ENCODE peak calls at places on chromosomes 4 and X, in eight cellular contexts. One of them, this sample, is unnamed.

GRCh38 chr4:36523182-36523581 is 241.8 kb downstream of the DTHD1 start:
- DNase-seq in tibial nerve: no peak
- DNase-seq in esophagus squamous epithelium: no peak
- DNase-seq in GM12878: no peak
- DNase-seq in sigmoid colon: no peak
- DNase-seq in ovary: no peak
- DNase-seq in stomach: no peak
- DNase-seq in IMR-90: no peak
- DNase-seq in this sample: no peak

GRCh38 chrX:139890991-139891700 is 41.7 kb downstream of the ATP11C start:
- DNase-seq in GM12878: no peak
- DNase-seq in sigmoid colon: no peak
- DNase-seq in ovary: no peak
- DNase-seq in stomach: no peak
- DNase-seq in tibial nerve: no peak
- DNase-seq in IMR-90: peak
- DNase-seq in esophagus squamous epithelium: no peak
- DNase-seq in this sample: no peak

GRCh38 chr4:151569650-151570049 is 160.7 kb downstream of the FHIP1A start:
- DNase-seq in IMR-90: no peak
- DNase-seq in tibial nerve: no peak
- DNase-seq in GM12878: no peak
- DNase-seq in ovary: no peak
- DNase-seq in stomach: no peak
- DNase-seq in sigmoid colon: no peak
- DNase-seq in esophagus squamous epithelium: no peak
- DNase-seq in this sample: no peak

GRCh38 chr4:173138636-173139035 is 30.0 kb upstream of the GALNT7 start:
- DNase-seq in tibial nerve: no peak
- DNase-seq in stomach: no peak
- DNase-seq in GM12878: no peak
- DNase-seq in ovary: no peak
- DNase-seq in IMR-90: no peak
- DNase-seq in sigmoid colon: no peak
- DNase-seq in esophagus squamous epithelium: no peak
- DNase-seq in this sample: no peak

GRCh38 chrX:769796-770195 is 139.2 kb downstream of the SHOX start:
- DNase-seq in GM12878: no peak
- DNase-seq in ovary: no peak
- DNase-seq in esophagus squamous epithelium: no peak
- DNase-seq in sigmoid colon: no peak
- DNase-seq in tibial nerve: no peak
- DNase-seq in stomach: no peak
- DNase-seq in IMR-90: no peak
- DNase-seq in this sample: no peak

GRCh38 chr4:159446266-159446976 is 343.5 kb downstream of the RAPGEF2 start:
- DNase-seq in IMR-90: peak
- DNase-seq in sigmoid colon: no peak
- DNase-seq in tibial nerve: no peak
- DNase-seq in esophagus squamous epithelium: no peak
- DNase-seq in ovary: no peak
- DNase-seq in GM12878: peak
- DNase-seq in stomach: peak
- DNase-seq in this sample: peak

GRCh38 chr4:100504086-100504874 is 13.5 kb downstream of the EMCN start:
- DNase-seq in stomach: no peak
- DNase-seq in ovary: no peak
- DNase-seq in esophagus squamous epithelium: no peak
- DNase-seq in IMR-90: no peak
- DNase-seq in tibial nerve: no peak
- DNase-seq in sigmoid colon: no peak
- DNase-seq in GM12878: no peak
- DNase-seq in this sample: no peak

GRCh38 chr4:145554691-145555090 is 64.5 kb upstream of the MMAA start:
- DNase-seq in GM12878: no peak
- DNase-seq in stomach: no peak
- DNase-seq in esophagus squamous epithelium: no peak
- DNase-seq in tibial nerve: no peak
- DNase-seq in IMR-90: no peak
- DNase-seq in sigmoid colon: no peak
- DNase-seq in ovary: no peak
- DNase-seq in this sample: no peak

GRCh38 chr4:98779021-98779420 is 120.6 kb upstream of the TSPAN5 start:
- DNase-seq in tibial nerve: no peak
- DNase-seq in esophagus squamous epithelium: no peak
- DNase-seq in GM12878: no peak
- DNase-seq in ovary: no peak
- DNase-seq in IMR-90: peak
- DNase-seq in sigmoid colon: no peak
- DNase-seq in stomach: no peak
- DNase-seq in this sample: no peak

GRCh38 chr4:146439999-146440398 is 81.7 kb downstream of the SLC10A7 start:
- DNase-seq in esophagus squamous epithelium: no peak
- DNase-seq in IMR-90: no peak
- DNase-seq in sigmoid colon: no peak
- DNase-seq in ovary: no peak
- DNase-seq in tibial nerve: no peak
- DNase-seq in stomach: no peak
- DNase-seq in GM12878: no peak
- DNase-seq in this sample: no peak

GRCh38 chrX:5113128-5113527 is 1115.5 kb downstream of the NLGN4X start:
- DNase-seq in GM12878: no peak
- DNase-seq in sigmoid colon: no peak
- DNase-seq in esophagus squamous epithelium: no peak
- DNase-seq in IMR-90: no peak
- DNase-seq in ovary: no peak
- DNase-seq in stomach: no peak
- DNase-seq in tibial nerve: no peak
- DNase-seq in this sample: no peak
- TF ChIP-seq CTCF in GM12878: peak
- TF ChIP-seq CTCF in sigmoid colon: peak
- TF ChIP-seq CTCF in esophagus squamous epithelium: peak
- TF ChIP-seq CTCF in IMR-90: no peak
- TF ChIP-seq CTCF in ovary: no peak
- TF ChIP-seq CTCF in stomach: no peak
- TF ChIP-seq CTCF in tibial nerve: peak
- TF ChIP-seq CTCF in this sample: no peak

DNA sequence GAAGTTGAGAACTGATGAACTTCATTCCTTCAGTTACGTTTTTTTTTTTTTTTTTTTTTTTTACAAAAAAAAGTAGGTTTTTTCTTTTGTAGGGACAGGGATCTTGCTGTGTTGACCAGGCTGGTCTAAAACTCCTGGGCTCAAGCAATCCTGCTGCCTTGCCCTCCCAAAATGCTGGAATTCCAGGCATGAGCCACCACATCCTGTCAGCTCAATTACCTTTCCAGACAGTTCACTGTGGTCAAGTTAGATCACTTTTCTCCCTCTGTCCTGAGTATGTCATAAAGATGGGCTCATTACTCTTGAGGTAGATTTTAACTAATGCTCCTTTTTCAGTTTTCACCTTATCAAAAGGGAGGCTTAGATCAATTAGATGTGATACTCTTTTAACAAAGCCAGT is 10.8 kb upstream of the NR3C2 start:
- DNase-seq in IMR-90: no peak
- DNase-seq in GM12878: no peak
- DNase-seq in esophagus squamous epithelium: no peak
- DNase-seq in sigmoid colon: no peak
- DNase-seq in stomach: no peak
- DNase-seq in ovary: no peak
- DNase-seq in tibial nerve: no peak
- DNase-seq in this sample: no peak
- TF ChIP-seq POLR2A in IMR-90: no peak
- TF ChIP-seq POLR2A in GM12878: no peak
- TF ChIP-seq POLR2A in esophagus squamous epithelium: no peak
- TF ChIP-seq POLR2A in sigmoid colon: no peak
- TF ChIP-seq POLR2A in stomach: no peak
- TF ChIP-seq POLR2A in ovary: no peak
- TF ChIP-seq POLR2A in tibial nerve: no peak
- TF ChIP-seq POLR2A in this sample: no peak

DNA sequence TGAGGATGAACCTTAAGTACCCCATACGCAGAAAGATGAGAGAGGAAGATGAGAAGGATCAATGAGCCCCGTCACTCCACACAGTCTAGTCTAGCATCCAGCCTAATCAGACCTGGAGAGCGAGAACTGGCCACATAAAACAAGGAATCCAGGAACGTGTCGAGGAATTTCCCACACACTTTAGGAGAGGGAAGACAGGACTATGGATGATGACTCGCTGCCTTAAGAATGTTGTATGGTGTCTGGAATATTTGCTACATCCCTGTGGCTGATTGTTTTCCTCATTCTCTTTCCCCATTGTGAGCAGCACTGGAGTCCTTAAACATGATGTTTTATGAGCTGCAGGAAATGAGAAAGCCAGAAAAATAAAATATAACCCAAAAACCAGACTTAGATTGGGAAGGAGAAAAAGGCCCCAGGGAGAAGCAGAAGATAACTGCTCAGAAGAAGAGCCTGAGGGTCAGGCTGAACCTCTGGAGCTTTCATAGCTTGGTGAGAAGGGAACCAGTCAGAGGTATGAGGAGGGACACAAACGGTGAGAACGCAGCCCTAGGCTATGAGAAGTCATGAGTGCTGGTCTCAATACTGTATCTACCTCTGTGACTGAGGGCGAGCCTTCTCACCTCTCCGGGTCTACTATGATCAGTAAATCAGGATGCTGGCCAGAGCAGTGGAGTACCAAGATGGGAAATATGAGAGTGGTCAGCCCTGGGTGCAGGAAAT is 139.5 kb upstream of the NOCT start:
- DNase-seq in ovary: no peak
- DNase-seq in tibial nerve: no peak
- DNase-seq in stomach: no peak
- DNase-seq in IMR-90: peak
- DNase-seq in GM12878: no peak
- DNase-seq in sigmoid colon: no peak
- DNase-seq in esophagus squamous epithelium: no peak
- DNase-seq in this sample: no peak
- H3K27ac ChIP-seq in ovary: no peak
- H3K27ac ChIP-seq in tibial nerve: no peak
- H3K27ac ChIP-seq in stomach: no peak
- H3K27ac ChIP-seq in IMR-90: peak
- H3K27ac ChIP-seq in GM12878: no peak
- H3K27ac ChIP-seq in sigmoid colon: no peak
- H3K27ac ChIP-seq in esophagus squamous epithelium: no peak
- H3K27ac ChIP-seq in this sample: no peak

DNA sequence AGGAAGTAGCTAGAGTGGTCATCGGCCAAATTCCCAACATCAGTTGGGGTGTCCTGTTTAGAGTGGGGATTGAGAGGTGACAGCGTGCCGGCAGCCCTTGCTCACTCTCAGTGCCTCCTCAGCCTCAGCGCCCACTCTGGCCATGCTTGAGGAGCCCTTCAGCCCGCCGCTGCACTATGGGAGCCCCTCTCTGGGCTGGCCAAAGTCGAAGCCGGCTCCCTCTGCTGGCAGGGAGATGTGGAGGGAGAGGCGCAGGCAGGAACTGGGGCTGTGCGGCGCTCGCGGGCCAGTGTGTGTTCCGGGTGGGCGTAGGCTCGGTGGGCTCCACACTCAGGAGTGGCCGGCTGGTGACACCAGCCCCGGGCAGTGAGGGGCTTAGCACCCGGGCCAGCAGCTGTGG is 7.1 kb upstream of the CENPU start:
- DNase-seq in IMR-90: no peak
- DNase-seq in ovary: no peak
- DNase-seq in stomach: no peak
- DNase-seq in tibial nerve: no peak
- DNase-seq in GM12878: no peak
- DNase-seq in sigmoid colon: no peak
- DNase-seq in esophagus squamous epithelium: no peak
- DNase-seq in this sample: no peak
- TF ChIP-seq CTCF in IMR-90: no peak
- TF ChIP-seq CTCF in ovary: no peak
- TF ChIP-seq CTCF in stomach: no peak
- TF ChIP-seq CTCF in tibial nerve: no peak
- TF ChIP-seq CTCF in GM12878: no peak
- TF ChIP-seq CTCF in sigmoid colon: no peak
- TF ChIP-seq CTCF in esophagus squamous epithelium: no peak
- TF ChIP-seq CTCF in this sample: no peak

GRCh38 chr4:10072420-10073017 is 44.1 kb downstream of the WDR1 start:
- DNase-seq in tibial nerve: no peak
- DNase-seq in GM12878: no peak
- DNase-seq in stomach: no peak
- DNase-seq in sigmoid colon: peak
- DNase-seq in IMR-90: no peak
- DNase-seq in esophagus squamous epithelium: no peak
- DNase-seq in ovary: no peak
- DNase-seq in this sample: peak
- TF ChIP-seq POLR2A in tibial nerve: no peak
- TF ChIP-seq POLR2A in GM12878: peak
- TF ChIP-seq POLR2A in stomach: no peak
- TF ChIP-seq POLR2A in sigmoid colon: no peak
- TF ChIP-seq POLR2A in IMR-90: no peak
- TF ChIP-seq POLR2A in esophagus squamous epithelium: no peak
- TF ChIP-seq POLR2A in ovary: no peak
- TF ChIP-seq POLR2A in this sample: no peak

DNA sequence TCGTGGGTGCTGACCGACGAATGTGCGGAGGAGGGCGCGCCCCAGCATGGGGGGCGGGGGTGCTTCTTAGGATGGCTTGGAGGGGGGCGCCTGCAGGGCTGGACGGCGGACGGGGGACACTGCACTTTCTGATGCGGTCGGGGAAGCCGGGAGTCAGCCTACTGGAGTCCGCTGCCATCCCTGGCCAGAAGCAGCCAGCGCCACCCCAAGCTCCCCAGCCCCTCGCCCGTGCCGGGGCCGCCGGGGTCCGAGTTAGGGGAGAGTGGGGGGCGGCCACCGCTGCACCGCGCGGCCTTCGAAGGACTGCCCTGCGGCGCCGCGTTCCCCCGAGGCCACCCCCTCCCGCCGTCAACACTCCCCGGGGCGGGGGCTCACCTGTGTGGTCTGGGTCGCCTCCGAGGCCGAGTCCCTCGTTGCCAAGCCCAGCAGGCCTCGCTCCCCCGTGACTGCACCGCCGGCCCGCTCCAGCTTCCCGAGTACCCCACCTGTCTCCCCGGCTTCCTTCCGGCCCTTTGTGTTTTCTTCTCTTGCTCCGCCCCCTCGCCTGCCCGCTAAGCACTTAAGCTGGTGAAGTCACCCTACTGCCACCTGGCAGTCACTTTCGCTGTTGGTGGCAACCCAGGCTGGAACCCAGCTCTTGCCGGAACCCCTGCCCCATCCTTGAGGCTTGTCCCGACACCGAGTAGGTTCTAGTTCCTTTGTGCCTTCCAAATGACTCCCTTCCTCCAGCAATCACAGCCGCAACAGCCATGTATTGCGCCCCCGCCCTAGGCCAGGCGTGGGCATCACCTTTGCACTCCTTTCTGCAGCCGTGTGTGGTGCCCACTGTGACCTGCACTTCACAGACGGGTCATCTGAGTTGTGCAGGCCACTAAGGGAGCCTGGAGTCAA is at the start of gene OCIAD2:
- DNase-seq in IMR-90: no peak
- DNase-seq in ovary: peak
- DNase-seq in sigmoid colon: peak
- DNase-seq in esophagus squamous epithelium: peak
- DNase-seq in tibial nerve: no peak
- DNase-seq in GM12878: peak
- DNase-seq in stomach: peak
- DNase-seq in this sample: no peak
- H3K27ac ChIP-seq in IMR-90: no peak
- H3K27ac ChIP-seq in ovary: no peak
- H3K27ac ChIP-seq in sigmoid colon: no peak
- H3K27ac ChIP-seq in esophagus squamous epithelium: peak
- H3K27ac ChIP-seq in tibial nerve: no peak
- H3K27ac ChIP-seq in GM12878: peak
- H3K27ac ChIP-seq in stomach: peak
- H3K27ac ChIP-seq in this sample: peak